ENCODE peak calls at places on chromosomes 3 and 15, in eight cellular contexts. Q is HepG2, X is esophagus muscularis mucosa, Z is K562, A is sigmoid colon, U is suprapubic skin, L is SK-N-SH, W is stomach. B is an unnamed sample.

GRCh38 chr3:85576091-85576690 is 617.4 kb downstream of the CADM2 start:
- DNase-seq in U (no peak), L (peak; percentile 32), Z (peak; percentile 36), W (peak; percentile 70), Q (peak; percentile 44), X (no peak), A (peak; percentile 64), B (peak; percentile 42)

GRCh38 chr15:42215854-42216829 is 8.0 kb upstream of the VPS39 start:
- DNase-seq in Z (no peak), X (no peak), L (no peak), W (no peak), U (no peak), Q (no peak), A (no peak), B (no peak)

GRCh38 chr3:182238141-182238540 is 526.4 kb downstream of the SOX2 start:
- DNase-seq in X (no peak), A (peak; percentile 65), W (no peak), Q (no peak), Z (no peak), U (no peak), L (no peak), B (no peak)

GRCh38 chr15:70238917-70239316 is 141.2 kb upstream of the TLE3 start:
- DNase-seq in A (peak; percentile 28), Z (no peak), U (no peak), Q (no peak), L (no peak), W (no peak), X (no peak), B (no peak)

GRCh38 chr3:196803891-196804468 is 63.7 kb upstream of the SENP5 start:
- DNase-seq in Z (no peak), A (no peak), Q (no peak), L (peak; percentile 28), U (no peak), W (no peak), X (no peak), B (no peak)

GRCh38 chr3:196207833-196208607 is 3.2 kb downstream of the ZDHHC19 start:
- DNase-seq in A (no peak), L (peak; percentile 99), X (no peak), Q (no peak), W (no peak), U (no peak), Z (peak; percentile 100), B (peak; percentile 69)

GRCh38 chr3:22129101-22129500 is 378.1 kb upstream of the ZNF385D start:
- DNase-seq in W (no peak), U (no peak), Z (no peak), X (no peak), Q (no peak), A (no peak), L (no peak), B (no peak)

GRCh38 chr3:150222646-150223045 is 185.5 kb upstream of the TSC22D2 start:
- DNase-seq in A (no peak), Q (no peak), Z (no peak), U (no peak), X (no peak), L (no peak), W (no peak), B (no peak)

DNA sequence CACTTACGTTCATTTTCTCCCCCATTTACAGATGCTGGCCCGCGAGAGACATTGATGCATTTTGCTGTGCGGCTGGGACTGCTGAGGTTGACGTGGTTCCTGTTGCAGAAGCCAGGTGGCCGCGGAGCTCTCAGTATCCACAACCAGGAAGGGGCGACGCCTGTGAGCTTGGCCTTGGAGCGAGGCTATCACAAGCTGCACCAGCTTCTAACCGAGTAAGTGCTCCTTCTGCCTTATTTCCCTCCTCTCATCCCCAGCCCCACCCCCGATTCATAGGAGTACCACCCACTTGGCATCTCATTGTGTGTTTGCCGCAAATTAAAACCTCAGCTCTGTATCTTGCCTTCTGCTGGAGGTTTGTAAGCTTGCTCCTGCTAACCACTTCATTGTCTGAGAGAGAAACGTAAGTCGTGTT is 163.3 kb downstream of the AKAP13 start:
- DNase-seq in L (no peak), W (peak; percentile 86), A (peak; percentile 88), Q (no peak), Z (no peak), U (peak; percentile 89), X (peak; percentile 93), B (peak; percentile 89)
- TF ChIP-seq EP300 in L (no peak), W (no peak), A (no peak), Q (no peak), Z (no peak), U (no peak), X (no peak), B (no peak)

GRCh38 chr15:87209891-87210649 is 1046.5 kb downstream of the NTRK3 start:
- DNase-seq in X (peak; percentile 55), Z (no peak), W (no peak), U (no peak), L (no peak), A (no peak), Q (no peak), B (no peak)
- TF ChIP-seq POLR2AphosphoS5 in X (no peak), Z (no peak), W (no peak), U (no peak), L (no peak), A (no peak), Q (no peak), B (no peak)

GRCh38 chr3:119898478-119899177 is 116.7 kb downstream of the NR1I2 start:
- DNase-seq in Q (no peak), L (no peak), W (no peak), Z (no peak), A (no peak), U (no peak), X (no peak), B (no peak)
- TF ChIP-seq EP300 in Q (no peak), L (no peak), W (no peak), Z (no peak), A (no peak), U (no peak), X (no peak), B (no peak)

GRCh38 chr3:126050050-126050392 is 33.9 kb downstream of the SLC41A3 start:
- DNase-seq in X (no peak), U (no peak), L (no peak), Q (no peak), Z (no peak), W (no peak), A (no peak), B (no peak)

GRCh38 chr3:126050626-126051025 is 33.3 kb downstream of the SLC41A3 start:
- DNase-seq in U (no peak), X (no peak), A (no peak), Z (no peak), Q (no peak), L (no peak), W (no peak), B (no peak)

GRCh38 chr3:126051741-126052140 is 32.2 kb downstream of the SLC41A3 start:
- DNase-seq in W (no peak), U (no peak), X (no peak), L (no peak), Q (no peak), A (no peak), Z (no peak), B (no peak)

GRCh38 chr3:126051234-126051633 is 32.7 kb downstream of the SLC41A3 start:
- DNase-seq in L (no peak), X (no peak), U (no peak), Q (no peak), Z (no peak), A (no peak), W (no peak), B (no peak)

GRCh38 chr3:126049289-126050049 is 34.5 kb downstream of the SLC41A3 start:
- DNase-seq in Q (peak; percentile 21), W (no peak), U (peak; percentile 24), Z (peak; percentile 10), X (no peak), L (no peak), A (no peak), B (no peak)
- TF ChIP-seq POLR2AphosphoS5 in Q (no peak), W (no peak), U (no peak), Z (no peak), X (no peak), L (no peak), A (no peak), B (no peak)

DNA sequence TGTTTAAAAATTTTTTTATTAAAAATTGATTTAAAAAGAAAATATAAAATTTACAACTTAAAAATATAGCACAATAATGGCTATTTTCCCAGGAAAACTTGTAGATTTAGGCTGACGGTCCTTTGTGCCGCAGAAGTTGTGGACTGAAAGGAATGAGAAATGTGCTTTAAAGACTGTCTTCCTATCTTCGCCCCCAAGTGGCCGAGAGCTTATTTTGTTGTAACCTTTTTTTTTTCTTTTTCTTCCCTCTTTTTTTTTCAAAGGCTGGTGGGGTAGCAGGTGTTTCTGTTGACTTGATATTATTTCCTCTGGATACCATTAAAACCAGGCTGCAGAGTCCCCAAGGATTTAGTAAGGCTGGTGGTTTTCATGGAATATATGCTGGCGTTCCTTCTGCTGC is 15.5 kb downstream of the SLC25A26 start:
- DNase-seq in A (no peak), X (no peak), U (no peak), Q (peak; percentile 17), W (no peak), L (no peak), Z (no peak), B (no peak)
- TF ChIP-seq EP300 in A (no peak), X (no peak), U (no peak), Q (no peak), W (no peak), L (no peak), Z (no peak), B (no peak)

DNA sequence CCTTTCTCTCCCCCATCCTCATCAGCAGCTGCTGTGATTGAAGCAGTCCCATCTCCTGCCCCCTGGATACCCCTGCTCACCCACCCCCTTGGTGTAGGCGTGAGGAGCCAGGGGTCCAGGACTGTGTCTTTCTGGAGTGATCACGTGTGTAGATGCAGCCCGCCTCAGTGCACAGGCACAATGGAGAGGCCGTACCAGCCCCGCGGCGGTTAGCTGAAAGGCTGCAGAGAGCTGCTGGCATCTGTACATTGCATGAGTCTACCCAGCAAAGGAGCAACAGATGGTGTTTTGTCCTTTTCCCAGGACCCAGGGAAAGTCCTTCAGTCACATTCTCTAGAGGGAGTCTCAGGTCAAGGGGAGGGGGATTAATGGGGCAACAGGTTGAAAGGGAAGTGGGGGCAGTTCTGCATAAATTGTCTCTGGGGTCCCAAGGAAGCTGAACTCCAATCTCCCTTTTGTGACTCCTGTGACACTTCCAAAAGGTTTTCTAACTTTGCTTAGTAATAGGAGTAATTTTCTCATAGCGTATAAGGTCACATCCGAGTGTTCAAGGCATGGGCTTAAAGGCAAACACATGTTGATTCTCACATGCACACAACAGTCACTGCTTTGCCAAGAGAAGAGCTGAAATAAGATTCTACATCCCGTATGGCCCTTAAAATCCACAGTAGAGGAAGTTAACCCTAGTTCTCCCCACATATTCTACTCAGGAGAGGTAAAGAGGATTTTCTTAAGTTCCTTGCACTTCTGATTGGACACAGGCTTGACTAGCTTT is 7.1 kb downstream of the CSPG5 start:
- DNase-seq in Q (no peak), U (no peak), Z (no peak), L (no peak), X (no peak), W (no peak), A (no peak), B (no peak)
- TF ChIP-seq POLR2AphosphoS5 in Q (no peak), U (no peak), Z (no peak), L (no peak), X (no peak), W (no peak), A (no peak), B (no peak)

DNA sequence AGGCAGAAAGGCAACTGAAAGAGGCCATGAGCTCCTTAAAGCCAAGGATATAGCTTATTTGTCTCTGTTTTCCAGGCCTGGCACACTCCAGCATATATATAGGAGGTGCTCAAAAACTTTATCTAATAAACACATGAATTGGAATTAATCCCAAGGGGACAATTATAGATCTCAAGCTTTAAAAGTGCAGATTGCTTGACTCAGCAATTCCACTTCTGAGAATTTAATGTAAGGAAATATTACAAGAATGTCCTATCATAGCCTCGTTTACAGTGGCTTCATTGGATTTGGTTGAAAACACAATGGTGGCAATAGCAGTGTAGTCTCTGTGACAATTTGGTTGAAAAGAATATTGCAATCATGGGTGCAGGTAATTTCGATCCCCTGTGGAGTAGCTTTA is 267.3 kb downstream of the SHQ1 start:
- DNase-seq in X (no peak), Q (no peak), A (no peak), Z (no peak), U (no peak), W (no peak), L (no peak), B (no peak)
- TF ChIP-seq EP300 in X (no peak), Q (no peak), A (no peak), Z (no peak), U (no peak), W (no peak), L (no peak), B (no peak)